ENCODE peak calls at places on chromosomes 1 and 21, in eight cellular contexts. One of them, this sample, is unnamed.

GRCh38 chr1:112729909-112730308 is 14.8 kb upstream of the PPM1J start:
- DNase-seq in neuronal stem cell: no peak
- DNase-seq in fibroblast of lung: no peak
- DNase-seq in GM23248: no peak
- DNase-seq in psoas muscle: no peak
- DNase-seq in lower lobe of right lung: no peak
- DNase-seq in kidney epithelial cell: no peak
- DNase-seq in left ventricle myocardium inferior: no peak
- DNase-seq in this sample: no peak

GRCh38 chr1:21362096-21362495 is 71.8 kb upstream of the ECE1 start:
- DNase-seq in neuronal stem cell: no peak
- DNase-seq in GM23248: no peak
- DNase-seq in fibroblast of lung: no peak
- DNase-seq in kidney epithelial cell: no peak
- DNase-seq in left ventricle myocardium inferior: no peak
- DNase-seq in lower lobe of right lung: no peak
- DNase-seq in psoas muscle: no peak
- DNase-seq in this sample: no peak

GRCh38 chr1:201713093-201713810 is 115.7 kb upstream of the IPO9 start:
- DNase-seq in kidney epithelial cell: peak; percentile 94
- DNase-seq in lower lobe of right lung: peak; percentile 91
- DNase-seq in left ventricle myocardium inferior: peak; percentile 93
- DNase-seq in GM23248: peak; percentile 100
- DNase-seq in fibroblast of lung: peak; percentile 99
- DNase-seq in neuronal stem cell: no peak
- DNase-seq in psoas muscle: peak; percentile 96
- DNase-seq in this sample: no peak

GRCh38 chr1:246032984-246033383 is 474.1 kb downstream of the SMYD3 start:
- DNase-seq in psoas muscle: no peak
- DNase-seq in neuronal stem cell: no peak
- DNase-seq in GM23248: no peak
- DNase-seq in lower lobe of right lung: no peak
- DNase-seq in kidney epithelial cell: no peak
- DNase-seq in left ventricle myocardium inferior: no peak
- DNase-seq in fibroblast of lung: no peak
- DNase-seq in this sample: no peak

GRCh38 chr1:216224233-216224632 is 199.0 kb downstream of the USH2A start:
- DNase-seq in lower lobe of right lung: no peak
- DNase-seq in kidney epithelial cell: no peak
- DNase-seq in fibroblast of lung: no peak
- DNase-seq in left ventricle myocardium inferior: no peak
- DNase-seq in GM23248: no peak
- DNase-seq in neuronal stem cell: no peak
- DNase-seq in psoas muscle: no peak
- DNase-seq in this sample: no peak

GRCh38 chr1:81186271-81186670 is 614.5 kb upstream of the ADGRL2 start:
- DNase-seq in neuronal stem cell: no peak
- DNase-seq in left ventricle myocardium inferior: no peak
- DNase-seq in GM23248: peak; percentile 14
- DNase-seq in psoas muscle: no peak
- DNase-seq in kidney epithelial cell: no peak
- DNase-seq in lower lobe of right lung: no peak
- DNase-seq in fibroblast of lung: peak; percentile 42
- DNase-seq in this sample: no peak

GRCh38 chr1:246165826-246166709 is 341.0 kb downstream of the SMYD3 start:
- DNase-seq in lower lobe of right lung: no peak
- DNase-seq in GM23248: no peak
- DNase-seq in fibroblast of lung: no peak
- DNase-seq in kidney epithelial cell: no peak
- DNase-seq in neuronal stem cell: no peak
- DNase-seq in psoas muscle: no peak
- DNase-seq in left ventricle myocardium inferior: no peak
- DNase-seq in this sample: no peak

GRCh38 chr1:173297798-173298391 is 90.8 kb upstream of the TNFSF4 start:
- DNase-seq in neuronal stem cell: no peak
- DNase-seq in fibroblast of lung: peak; percentile 65
- DNase-seq in left ventricle myocardium inferior: no peak
- DNase-seq in GM23248: no peak
- DNase-seq in psoas muscle: no peak
- DNase-seq in kidney epithelial cell: no peak
- DNase-seq in lower lobe of right lung: no peak
- DNase-seq in this sample: no peak

GRCh38 chr1:158506369-158506987 is 34.5 kb downstream of the OR10R2 start:
- DNase-seq in left ventricle myocardium inferior: no peak
- DNase-seq in kidney epithelial cell: no peak
- DNase-seq in fibroblast of lung: no peak
- DNase-seq in neuronal stem cell: no peak
- DNase-seq in lower lobe of right lung: peak; percentile 44
- DNase-seq in GM23248: peak; percentile 37
- DNase-seq in psoas muscle: no peak
- DNase-seq in this sample: peak; percentile 11

GRCh38 chr1:116067564-116067887 is 43.7 kb upstream of the MAB21L3 start:
- DNase-seq in GM23248: peak; percentile 92
- DNase-seq in psoas muscle: peak; percentile 50
- DNase-seq in kidney epithelial cell: peak; percentile 25
- DNase-seq in neuronal stem cell: no peak
- DNase-seq in fibroblast of lung: peak; percentile 63
- DNase-seq in left ventricle myocardium inferior: peak; percentile 35
- DNase-seq in lower lobe of right lung: no peak
- DNase-seq in this sample: no peak

GRCh38 chr1:109388884-109389637 is 8.7 kb downstream of the SORT1 start:
- DNase-seq in GM23248: no peak
- DNase-seq in lower lobe of right lung: no peak
- DNase-seq in fibroblast of lung: no peak
- DNase-seq in left ventricle myocardium inferior: no peak
- DNase-seq in neuronal stem cell: no peak
- DNase-seq in psoas muscle: no peak
- DNase-seq in kidney epithelial cell: no peak
- DNase-seq in this sample: no peak

GRCh38 chr21:26945916-26946315 is 21.0 kb downstream of the ADAMTS5 start:
- DNase-seq in neuronal stem cell: no peak
- DNase-seq in GM23248: peak; percentile 43
- DNase-seq in psoas muscle: peak; percentile 56
- DNase-seq in lower lobe of right lung: peak; percentile 49
- DNase-seq in kidney epithelial cell: no peak
- DNase-seq in left ventricle myocardium inferior: peak; percentile 35
- DNase-seq in fibroblast of lung: peak; percentile 12
- DNase-seq in this sample: no peak

GRCh38 chr1:211951856-211952255 is 83.5 kb downstream of the INTS7 start:
- DNase-seq in GM23248: peak; percentile 59
- DNase-seq in kidney epithelial cell: peak; percentile 91
- DNase-seq in lower lobe of right lung: no peak
- DNase-seq in neuronal stem cell: no peak
- DNase-seq in left ventricle myocardium inferior: no peak
- DNase-seq in fibroblast of lung: peak; percentile 60
- DNase-seq in psoas muscle: no peak
- DNase-seq in this sample: no peak

DNA sequence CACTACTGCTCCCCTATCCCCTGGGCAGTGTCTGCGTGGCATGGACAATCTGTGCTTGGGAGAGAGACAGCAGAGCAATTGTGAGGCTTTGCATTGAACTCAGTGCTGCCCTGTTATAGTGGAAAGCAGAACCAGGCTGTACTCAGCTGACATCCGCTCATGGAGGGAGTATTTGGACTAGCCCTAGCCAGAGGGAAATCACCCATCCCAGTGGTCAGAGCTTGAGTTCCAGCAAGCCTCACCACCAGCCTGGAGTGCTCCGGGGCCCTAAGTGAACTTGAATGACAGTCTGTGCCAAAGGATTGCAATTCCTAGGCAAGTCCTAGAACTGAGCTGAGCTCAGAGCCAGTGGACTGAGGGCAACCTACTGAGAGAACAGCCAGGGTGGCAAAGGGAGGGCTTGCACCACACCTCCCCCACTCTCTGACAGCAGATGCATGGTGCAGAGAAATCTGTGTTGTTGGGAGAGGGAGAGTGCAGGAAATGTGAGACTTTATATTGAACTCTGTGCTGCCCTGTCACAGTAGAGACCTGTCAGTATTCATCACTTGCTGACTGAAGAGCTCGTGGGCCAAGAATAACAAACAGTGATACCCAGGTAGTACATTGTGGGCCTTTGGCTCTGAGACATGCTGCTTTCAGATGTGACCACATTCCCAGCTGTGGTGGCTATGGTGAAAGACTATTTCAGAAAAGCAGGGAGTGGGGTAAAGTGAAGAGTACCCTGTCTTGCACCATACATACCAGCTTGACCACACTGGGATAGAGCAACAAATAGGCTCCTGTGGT is 107.7 kb upstream of the SLC5A9 start:
- DNase-seq in kidney epithelial cell: no peak
- DNase-seq in psoas muscle: no peak
- DNase-seq in lower lobe of right lung: no peak
- DNase-seq in fibroblast of lung: no peak
- DNase-seq in GM23248: no peak
- DNase-seq in left ventricle myocardium inferior: no peak
- DNase-seq in neuronal stem cell: no peak
- DNase-seq in this sample: no peak
- H3K27me3 ChIP-seq in kidney epithelial cell: no peaks in the 10 kb centered on the region
- H3K27me3 ChIP-seq in psoas muscle: no peaks in the 10 kb centered on the region
- H3K27me3 ChIP-seq in lower lobe of right lung: no peaks in the 10 kb centered on the region
- H3K27me3 ChIP-seq in fibroblast of lung: no peaks in the 10 kb centered on the region
- H3K27me3 ChIP-seq in GM23248: peaks cover 18% of the 10 kb centered on the region
- H3K27me3 ChIP-seq in left ventricle myocardium inferior: peaks cover 6% of the 10 kb centered on the region
- H3K27me3 ChIP-seq in neuronal stem cell: no peaks in the 10 kb centered on the region
- H3K27me3 ChIP-seq in this sample: no peaks in the 10 kb centered on the region

GRCh38 chr1:6254691-6255090 is 6.2 kb downstream of the GPR153 start:
- DNase-seq in lower lobe of right lung: no peak
- DNase-seq in psoas muscle: no peak
- DNase-seq in neuronal stem cell: no peak
- DNase-seq in left ventricle myocardium inferior: no peak
- DNase-seq in kidney epithelial cell: no peak
- DNase-seq in GM23248: no peak
- DNase-seq in fibroblast of lung: no peak
- DNase-seq in this sample: no peak

GRCh38 chr1:6259491-6260362 is 1.2 kb downstream of the GPR153 start:
- DNase-seq in fibroblast of lung: peak; percentile 71
- DNase-seq in GM23248: peak; percentile 94
- DNase-seq in psoas muscle: peak; percentile 90
- DNase-seq in neuronal stem cell: no peak
- DNase-seq in left ventricle myocardium inferior: peak; percentile 87
- DNase-seq in lower lobe of right lung: peak; percentile 91
- DNase-seq in kidney epithelial cell: no peak
- DNase-seq in this sample: peak; percentile 45

GRCh38 chr1:6257541-6258069 is 3.3 kb downstream of the GPR153 start:
- DNase-seq in kidney epithelial cell: no peak
- DNase-seq in GM23248: no peak
- DNase-seq in psoas muscle: no peak
- DNase-seq in neuronal stem cell: no peak
- DNase-seq in left ventricle myocardium inferior: no peak
- DNase-seq in fibroblast of lung: no peak
- DNase-seq in lower lobe of right lung: no peak
- DNase-seq in this sample: no peak

GRCh38 chr1:6258675-6259074 is 2.2 kb downstream of the GPR153 start:
- DNase-seq in fibroblast of lung: no peak
- DNase-seq in psoas muscle: no peak
- DNase-seq in neuronal stem cell: no peak
- DNase-seq in left ventricle myocardium inferior: no peak
- DNase-seq in lower lobe of right lung: peak; percentile 71
- DNase-seq in kidney epithelial cell: no peak
- DNase-seq in GM23248: no peak
- DNase-seq in this sample: no peak

GRCh38 chr1:6256640-6257039 is 4.3 kb downstream of the GPR153 start:
- DNase-seq in neuronal stem cell: no peak
- DNase-seq in fibroblast of lung: no peak
- DNase-seq in left ventricle myocardium inferior: no peak
- DNase-seq in psoas muscle: no peak
- DNase-seq in GM23248: no peak
- DNase-seq in lower lobe of right lung: no peak
- DNase-seq in kidney epithelial cell: no peak
- DNase-seq in this sample: no peak
- H3K27me3 ChIP-seq in neuronal stem cell: no peaks in the 10 kb centered on the region
- H3K27me3 ChIP-seq in fibroblast of lung: no peaks in the 10 kb centered on the region
- H3K27me3 ChIP-seq in left ventricle myocardium inferior: peaks cover 78% of the 10 kb centered on the region
- H3K27me3 ChIP-seq in psoas muscle: peaks cover 28% of the 10 kb centered on the region
- H3K27me3 ChIP-seq in GM23248: no peaks in the 10 kb centered on the region
- H3K27me3 ChIP-seq in lower lobe of right lung: peaks cover 12% of the 10 kb centered on the region
- H3K27me3 ChIP-seq in kidney epithelial cell: peaks cover 6% of the 10 kb centered on the region
- H3K27me3 ChIP-seq in this sample: peaks cover 10% of the 10 kb centered on the region

DNA sequence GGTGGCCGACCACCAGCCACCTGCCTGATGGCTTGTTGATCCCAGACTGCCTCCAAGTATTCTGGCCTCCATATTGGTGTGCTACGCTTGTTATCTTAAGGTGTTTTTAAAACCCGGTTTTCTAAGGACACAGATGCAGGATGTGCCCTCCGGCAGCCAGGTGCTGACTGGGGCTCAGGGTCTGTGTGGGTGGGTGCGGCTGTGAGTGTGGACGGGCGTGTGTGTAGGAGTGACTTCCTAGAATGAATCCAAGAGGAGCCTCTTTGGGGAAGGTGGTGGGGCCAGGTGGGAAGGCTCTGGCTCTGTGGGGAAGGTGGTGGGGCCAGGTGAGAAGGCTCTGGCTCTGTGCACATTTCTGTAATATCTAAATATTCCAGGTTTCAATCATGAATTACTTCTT is 12.8 kb upstream of the TSPEAR start:
- DNase-seq in GM23248: no peak
- DNase-seq in fibroblast of lung: no peak
- DNase-seq in left ventricle myocardium inferior: no peak
- DNase-seq in kidney epithelial cell: no peak
- DNase-seq in psoas muscle: no peak
- DNase-seq in neuronal stem cell: no peak
- DNase-seq in lower lobe of right lung: no peak
- DNase-seq in this sample: no peak
- H3K27me3 ChIP-seq in GM23248: peaks cover 71% of the 10 kb centered on the region
- H3K27me3 ChIP-seq in fibroblast of lung: peaks cover 14% of the 10 kb centered on the region
- H3K27me3 ChIP-seq in left ventricle myocardium inferior: peaks cover 69% of the 10 kb centered on the region
- H3K27me3 ChIP-seq in kidney epithelial cell: peaks cover 26% of the 10 kb centered on the region
- H3K27me3 ChIP-seq in psoas muscle: peaks cover 71% of the 10 kb centered on the region
- H3K27me3 ChIP-seq in neuronal stem cell: peaks cover 39% of the 10 kb centered on the region
- H3K27me3 ChIP-seq in lower lobe of right lung: peaks cover 59% of the 10 kb centered on the region
- H3K27me3 ChIP-seq in this sample: peaks cover 17% of the 10 kb centered on the region

GRCh38 chr1:64515427-64515826 is 45.5 kb downstream of the CACHD1 start:
- DNase-seq in fibroblast of lung: peak; percentile 65
- DNase-seq in left ventricle myocardium inferior: peak; percentile 42
- DNase-seq in kidney epithelial cell: no peak
- DNase-seq in GM23248: peak; percentile 89
- DNase-seq in psoas muscle: peak; percentile 59
- DNase-seq in neuronal stem cell: no peak
- DNase-seq in lower lobe of right lung: no peak
- DNase-seq in this sample: no peak

GRCh38 chr1:64511054-64511453 is 41.1 kb downstream of the CACHD1 start:
- DNase-seq in neuronal stem cell: no peak
- DNase-seq in lower lobe of right lung: no peak
- DNase-seq in left ventricle myocardium inferior: no peak
- DNase-seq in kidney epithelial cell: no peak
- DNase-seq in psoas muscle: no peak
- DNase-seq in GM23248: no peak
- DNase-seq in fibroblast of lung: no peak
- DNase-seq in this sample: no peak

GRCh38 chr1:64514197-64514765 is 44.4 kb downstream of the CACHD1 start:
- DNase-seq in neuronal stem cell: no peak
- DNase-seq in left ventricle myocardium inferior: no peak
- DNase-seq in fibroblast of lung: peak; percentile 93
- DNase-seq in kidney epithelial cell: no peak
- DNase-seq in GM23248: peak; percentile 62
- DNase-seq in lower lobe of right lung: no peak
- DNase-seq in psoas muscle: no peak
- DNase-seq in this sample: no peak

GRCh38 chr1:64516301-64516700 is 46.4 kb downstream of the CACHD1 start:
- DNase-seq in lower lobe of right lung: no peak
- DNase-seq in left ventricle myocardium inferior: no peak
- DNase-seq in psoas muscle: no peak
- DNase-seq in neuronal stem cell: no peak
- DNase-seq in fibroblast of lung: no peak
- DNase-seq in kidney epithelial cell: no peak
- DNase-seq in GM23248: peak; percentile 73
- DNase-seq in this sample: no peak

GRCh38 chr1:64513557-64513956 is 43.6 kb downstream of the CACHD1 start:
- DNase-seq in fibroblast of lung: no peak
- DNase-seq in kidney epithelial cell: no peak
- DNase-seq in psoas muscle: no peak
- DNase-seq in GM23248: no peak
- DNase-seq in lower lobe of right lung: no peak
- DNase-seq in neuronal stem cell: no peak
- DNase-seq in left ventricle myocardium inferior: no peak
- DNase-seq in this sample: no peak
- H3K27me3 ChIP-seq in fibroblast of lung: no peaks in the 10 kb centered on the region
- H3K27me3 ChIP-seq in kidney epithelial cell: no peaks in the 10 kb centered on the region
- H3K27me3 ChIP-seq in psoas muscle: no peaks in the 10 kb centered on the region
- H3K27me3 ChIP-seq in GM23248: no peaks in the 10 kb centered on the region
- H3K27me3 ChIP-seq in lower lobe of right lung: no peaks in the 10 kb centered on the region
- H3K27me3 ChIP-seq in neuronal stem cell: no peaks in the 10 kb centered on the region
- H3K27me3 ChIP-seq in left ventricle myocardium inferior: no peaks in the 10 kb centered on the region
- H3K27me3 ChIP-seq in this sample: no peaks in the 10 kb centered on the region

This sample was measured in CD4-positive, alpha-beta T cell.